ENCODE peak calls at places on chromosomes 2 and 18, in six cellular contexts. O is K562, Y is erythroblast, F is brain microvascular endothelial cell, U is omental fat pad, B is ELR. R is an unnamed sample.

GRCh38 chr2:240821429-240821778 is 1.4 kb upstream of the KIF1A start:
- DNase-seq in O (no peak), B (no peak), U (no peak), F (no peak), Y (no peak), R (no peak)

GRCh38 chr2:212176151-212176550 is 362.5 kb downstream of the ERBB4 start:
- DNase-seq in B (no peak), U (no peak), Y (no peak), O (no peak), F (no peak), R (no peak)

GRCh38 chr2:12097860-12098259 is 351.4 kb downstream of the LPIN1 start:
- DNase-seq in F (no peak), Y (no peak), U (no peak), B (no peak), O (no peak), R (no peak)

GRCh38 chr2:240249423-240250149 is 109.1 kb upstream of the OTOS start:
- DNase-seq in U (no peak), O (peak; percentile 54), F (no peak), B (no peak), Y (no peak), R (peak; percentile 75)

GRCh38 chr2:30807249-30807648 is at the start of gene CAPN13:
- DNase-seq in B (no peak), U (no peak), F (no peak), Y (no peak), O (no peak), R (peak; percentile 69)

GRCh38 chr18:44588466-44588865 is 92.2 kb upstream of the SETBP1 start:
- DNase-seq in F (no peak), Y (no peak), O (no peak), B (no peak), U (no peak), R (no peak)

GRCh38 chr18:23284629-23285028 is 149.3 kb downstream of the CABLES1 start:
- DNase-seq in F (no peak), U (no peak), Y (no peak), O (no peak), B (peak; percentile 38), R (no peak)

GRCh38 chr2:189293164-189293563 is 113.6 kb upstream of the COL5A2 start:
- DNase-seq in O (no peak), Y (no peak), U (no peak), B (peak; percentile 49), F (peak; percentile 86), R (no peak)

GRCh38 chr18:39453882-39454281 is 1888.3 kb upstream of the CELF4 start:
- DNase-seq in O (no peak), Y (peak; percentile 21), F (peak; percentile 48), U (no peak), B (peak; percentile 17), R (peak; percentile 31)

GRCh38 chr18:58603365-58604067 is 25.4 kb downstream of the ALPK2 start:
- DNase-seq in O (no peak), Y (no peak), U (no peak), F (no peak), B (no peak), R (peak; percentile 93)